ENCODE peak calls at places on chromosomes 4 and X, in nine cellular contexts. D, X, C, W, T, F, S, I and P are unnamed samples.
A peak's percentile ranks its signal among the peaks of the same experiment; 100 is the strongest.

GRCh38 chr4:11408569-11408968 is 20.1 kb downstream of the HS3ST1 start:
- DNase-seq in F (no peak), D (no peak), X (no peak), I (no peak), T (no peak), W (no peak), C (no peak), S (no peak), P (no peak)

GRCh38 chr4:182448281-182449151 is 205.3 kb downstream of the TENM3 start:
- DNase-seq in S (peak; percentile 82), T (peak; percentile 92), F (peak; percentile 94), W (peak; percentile 92), I (peak; percentile 76), X (no peak), C (no peak), D (peak; percentile 79), P (peak; percentile 59)

GRCh38 chr4:2756691-2757350 is 685 bp upstream of the TNIP2 start:
- DNase-seq in I (no peak), T (no peak), X (no peak), F (no peak), D (no peak), S (no peak), C (no peak), W (no peak), P (no peak)

GRCh38 chr4:104395219-104395618 is 99.5 kb downstream of the CXXC4 start:
- DNase-seq in W (peak; percentile 17), C (no peak), T (no peak), X (no peak), D (no peak), I (no peak), S (no peak), F (peak; percentile 41), P (no peak)

GRCh38 chrX:77953708-77954107 is 15.7 kb downstream of the PGAM4 start:
- DNase-seq in I (no peak), D (no peak), T (no peak), S (no peak), C (no peak), W (no peak), F (peak; percentile 31), X (no peak), P (no peak)

GRCh38 chr4:66959207-66959606 is 586.1 kb downstream of the CENPC start:
- DNase-seq in T (no peak), F (no peak), C (no peak), W (no peak), X (no peak), S (no peak), I (no peak), D (no peak), P (no peak)

GRCh38 chrX:96244955-96245354 is 439.7 kb upstream of the DIAPH2 start:
- DNase-seq in C (no peak), X (no peak), T (no peak), F (no peak), D (no peak), I (no peak), W (no peak), S (no peak), P (no peak)

GRCh38 chrX:136779346-136779781 is 1.4 kb downstream of the ARHGEF6 start:
- DNase-seq in X (no peak), W (no peak), T (no peak), D (no peak), I (no peak), S (no peak), F (no peak), C (no peak), P (no peak)

GRCh38 chr4:102430511-102430910 is 70.6 kb upstream of the NFKB1 start:
- DNase-seq in D (no peak), C (no peak), I (no peak), F (peak; percentile 64), T (no peak), S (peak; percentile 20), X (no peak), W (peak; percentile 36), P (no peak)

GRCh38 chr4:76703676-76704075 is 194.3 kb downstream of the SOWAHB start:
- DNase-seq in I (no peak), X (no peak), W (no peak), T (no peak), F (peak; percentile 29), S (peak; percentile 30), C (no peak), D (no peak), P (peak; percentile 19)

GRCh38 chr4:62601737-62602136 is 1401.6 kb downstream of the ADGRL3 start:
- DNase-seq in W (no peak), X (no peak), S (no peak), D (no peak), I (no peak), F (no peak), T (no peak), C (no peak), P (no peak)

GRCh38 chr4:149933120-149933519 is 117.5 kb upstream of the IQCM start:
- DNase-seq in W (no peak), D (no peak), X (no peak), S (no peak), F (no peak), C (no peak), T (no peak), I (no peak), P (no peak)

GRCh38 chr4:25441519-25442117 is 64.6 kb downstream of the ANAPC4 start:
- DNase-seq in C (no peak), T (no peak), S (peak; percentile 81), I (peak; percentile 61), W (peak; percentile 55), F (peak; percentile 61), X (no peak), D (peak; percentile 41), P (peak; percentile 52)

GRCh38 chr4:121784975-121785374 is 16.1 kb upstream of the EXOSC9 start:
- DNase-seq in C (no peak), X (no peak), S (peak; percentile 94), W (peak; percentile 89), T (no peak), F (peak; percentile 94), D (peak; percentile 91), I (no peak), P (no peak)

GRCh38 chr4:36310793-36311192 is 29.4 kb downstream of the DTHD1 start:
- DNase-seq in I (no peak), T (no peak), D (no peak), F (no peak), W (no peak), S (no peak), X (no peak), C (no peak), P (no peak)

GRCh38 chr4:102598759-102599379 is 97.7 kb downstream of the NFKB1 start:
- DNase-seq in X (no peak), T (no peak), C (no peak), D (no peak), F (peak; percentile 22), W (peak; percentile 28), S (no peak), I (no peak), P (no peak)

GRCh38 chr4:184575306-184575705 is 73.9 kb downstream of the CASP3 start:
- DNase-seq in S (no peak), T (no peak), F (no peak), D (no peak), W (no peak), C (no peak), I (no peak), X (no peak), P (no peak)

GRCh38 chr4:121950680-121951569 is 935 bp downstream of the TRPC3 start:
- DNase-seq in T (no peak), S (peak; percentile 6), C (no peak), W (peak; percentile 16), F (peak; percentile 16), D (no peak), X (peak; percentile 15), I (peak; percentile 58), P (no peak)

GRCh38 chr4:146450524-146450923 is 71.2 kb downstream of the SLC10A7 start:
- DNase-seq in X (no peak), F (no peak), D (no peak), I (no peak), T (no peak), C (no peak), W (peak; percentile 30), S (no peak), P (no peak)

GRCh38 chr4:16155503-16156169 is 70.6 kb downstream of the TAPT1 start:
- DNase-seq in T (no peak), C (no peak), S (no peak), X (no peak), F (no peak), W (no peak), I (no peak), D (no peak), P (no peak)

GRCh38 chrX:41384041-41384705 is 50.2 kb downstream of the DDX3X start:
- DNase-seq in C (peak; percentile 47), I (no peak), X (peak; percentile 44), F (peak; percentile 58), W (peak; percentile 92), T (peak; percentile 71), S (peak; percentile 67), D (peak; percentile 67), P (peak; percentile 51)

GRCh38 chrX:147072747-147073146 is 258.2 kb upstream of the CXorf51A start:
- DNase-seq in F (no peak), S (no peak), W (no peak), C (no peak), X (no peak), I (no peak), T (no peak), D (no peak), P (no peak)

GRCh38 chr4:151266542-151266941 is 10.4 kb upstream of the PRSS48 start:
- DNase-seq in X (no peak), W (no peak), T (no peak), D (peak; percentile 12), I (no peak), F (peak; percentile 16), C (no peak), S (no peak), P (no peak)

GRCh38 chr4:129968778-129969177 is 872.8 kb downstream of the C4orf33 start:
- DNase-seq in X (no peak), I (no peak), D (no peak), W (no peak), S (no peak), T (no peak), C (no peak), F (no peak), P (no peak)

GRCh38 chrX:154809939-154810665 is 4.8 kb upstream of the MPP1 start:
- DNase-seq in X (no peak), I (no peak), W (peak; percentile 10), F (no peak), T (no peak), C (no peak), S (no peak), D (no peak), P (no peak)

GRCh38 chr4:8539661-8540060 is 40.5 kb upstream of the GPR78 start:
- DNase-seq in W (no peak), F (no peak), I (no peak), T (no peak), S (peak; percentile 33), X (no peak), D (no peak), C (no peak), P (no peak)

GRCh38 chr4:123017636-123018390 is 95.4 kb upstream of the NUDT6 start:
- DNase-seq in F (peak; percentile 83), T (no peak), X (no peak), C (no peak), S (peak; percentile 23), W (peak; percentile 44), I (no peak), D (peak; percentile 32), P (no peak)

GRCh38 chr4:98626350-98626749 is 32.1 kb downstream of the TSPAN5 start:
- DNase-seq in S (peak; percentile 86), C (no peak), D (peak; percentile 81), F (peak; percentile 93), T (no peak), I (no peak), X (no peak), W (peak; percentile 87), P (peak; percentile 92)

GRCh38 chrX:134600714-134601113 is 57.6 kb downstream of the PLAC1 start:
- DNase-seq in W (peak; percentile 69), F (peak; percentile 59), S (peak; percentile 73), T (no peak), C (no peak), X (no peak), I (no peak), D (peak; percentile 75), P (peak; percentile 46)

GRCh38 chr4:43379001-43379400 is 486.5 kb downstream of the GRXCR1 start:
- DNase-seq in X (no peak), F (no peak), C (no peak), W (no peak), I (no peak), D (no peak), S (no peak), T (no peak), P (no peak)

GRCh38 chr4:54879576-54879975 is 221.8 kb downstream of the KIT start:
- DNase-seq in C (no peak), X (no peak), T (no peak), D (peak; percentile 18), S (no peak), W (peak; percentile 25), F (peak; percentile 81), I (no peak), P (no peak)